ENCODE peak calls at places on chromosome 3, in six cellular contexts. U, D, M, S, Q and N are unnamed samples.

GRCh38 chr3:71152892-71153265 is 430.6 kb downstream of the FOXP1 start:
- DNase-seq in U (no peak), D (no peak), M (no peak), S (no peak), Q (no peak), N (peak)

GRCh38 chr3:49872801-49873281 is 3.1 kb upstream of the CAMKV start:
- DNase-seq in U (no peak), D (no peak), M (no peak), S (peak), Q (no peak), N (no peak)

GRCh38 chr3:63934484-63934883 is 22.3 kb upstream of the SCAANT1 start:
- DNase-seq in U (no peak), D (peak), M (no peak), S (peak), Q (no peak), N (no peak)

GRCh38 chr3:77815467-77815866 is 775.6 kb downstream of the ROBO2 start:
- DNase-seq in U (no peak), D (no peak), M (peak), S (no peak), Q (no peak), N (no peak)

GRCh38 chr3:189276481-189277190 is 104.9 kb downstream of the TPRG1 start:
- DNase-seq in U (peak), D (no peak), M (no peak), S (no peak), Q (no peak), N (no peak)

GRCh38 chr3:63739474-63739873 is 79.6 kb upstream of the C3orf49 start:
- DNase-seq in U (no peak), D (no peak), M (no peak), S (no peak), Q (no peak), N (no peak)

GRCh38 chr3:138939563-138940241 is 7.2 kb downstream of the FOXL2 start:
- DNase-seq in U (no peak), D (no peak), M (peak), S (no peak), Q (no peak), N (no peak)

GRCh38 chr3:107973152-107973551 is 117.7 kb downstream of the CD47 start:
- DNase-seq in U (peak), D (no peak), M (no peak), S (no peak), Q (no peak), N (no peak)

GRCh38 chr3:88231207-88231606 is 81.4 kb downstream of the C3orf38 start:
- DNase-seq in U (no peak), D (no peak), M (no peak), S (no peak), Q (no peak), N (no peak)

GRCh38 chr3:25594007-25594502 is 70.7 kb downstream of the TOP2B start:
- DNase-seq in U (peak), D (no peak), M (peak), S (peak), Q (no peak), N (no peak)

GRCh38 chr3:18657858-18658820 is 233.0 kb upstream of the SATB1 start:
- DNase-seq in U (no peak), D (no peak), M (no peak), S (peak), Q (no peak), N (no peak)

GRCh38 chr3:50153782-50154475 is 1.2 kb upstream of the SEMA3F start:
- DNase-seq in U (no peak), D (no peak), M (no peak), S (no peak), Q (no peak), N (no peak)

GRCh38 chr3:132180337-132180791 is 136.8 kb upstream of the ACP3 start:
- DNase-seq in U (peak), D (no peak), M (peak), S (peak), Q (no peak), N (no peak)